ENCODE peak calls at places on chromosome X, in four cellular contexts. G is esophagus muscularis mucosa, Z is GM06990, F is fibroblast of lung. Q is an unnamed sample. For H3K27me3 and H3K36me3, the result is how much of the 10 kb centered on the place peaks cover.

GRCh38 chrX:130694983-130695382 is 208.0 kb downstream of the ENOX2 start:
- DNase-seq in Z (no peak), G (no peak), F (no peak), Q (no peak)

GRCh38 chrX:15916704-15917084 is 62.1 kb upstream of the AP1S2 start:
- DNase-seq in F (peak), G (no peak), Z (no peak), Q (no peak)

GRCh38 chrX:13223868-13224555 is 95.8 kb downstream of the ATXN3L start:
- DNase-seq in F (peak), G (no peak), Z (no peak), Q (peak)

GRCh38 chrX:135985123-135985973 is at the start of gene SLC9A6:
- DNase-seq in Z (peak), G (peak), F (peak), Q (no peak)

GRCh38 chrX:152020895-152021294 is 46.4 kb upstream of the GABRE start:
- DNase-seq in G (no peak), F (peak), Z (no peak), Q (no peak)

GRCh38 chrX:49627030-49627777 is 28.4 kb downstream of the GAGE1 start:
- DNase-seq in Z (peak), F (no peak), G (no peak), Q (no peak)

GRCh38 chrX:42485621-42486020 is 292.3 kb downstream of the PPP1R2C start:
- DNase-seq in F (peak), G (no peak), Z (no peak), Q (no peak)

GRCh38 chrX:70092247-70092646 is 30.0 kb downstream of the OTUD6A start:
- DNase-seq in Z (no peak), G (no peak), F (no peak), Q (no peak)

GRCh38 chrX:139267858-139268257 is 262.7 kb upstream of the F9 start:
- DNase-seq in Z (no peak), F (no peak), G (no peak), Q (no peak)

GRCh38 chrX:106921637-106922036 is 1.4 kb downstream of the CLDN2 start:
- DNase-seq in F (no peak), G (no peak), Z (no peak), Q (no peak)

GRCh38 chrX:2371026-2371778 is 129.6 kb downstream of the DHRSX start:
- DNase-seq in Z (no peak), F (peak), G (no peak), Q (no peak)

GRCh38 chrX:1306909-1307625 is 29.5 kb upstream of the IL3RA start:
- DNase-seq in F (no peak), G (no peak), Z (no peak), Q (no peak)

GRCh38 chrX:153688900-153689590 is 1.3 kb downstream of the SLC6A8 start:
- DNase-seq in Z (no peak), G (no peak), F (peak), Q (no peak)

GRCh38 chrX:10074241-10074941 is 82.4 kb upstream of the CLCN4 start:
- DNase-seq in G (no peak), F (no peak), Z (no peak), Q (no peak)

GRCh38 chrX:109475174-109475891 is 6.6 kb downstream of the GUCY2F start:
- DNase-seq in F (peak), G (no peak), Z (peak), Q (no peak)

GRCh38 chrX:109362101-109362500 is 119.8 kb downstream of the GUCY2F start:
- DNase-seq in F (no peak), Z (no peak), G (no peak), Q (no peak)

GRCh38 chrX:41481264-41482109 is 34.3 kb downstream of the NYX start:
- DNase-seq in G (no peak), F (no peak), Z (no peak), Q (no peak)

GRCh38 chrX:111098874-111099273 is 2.9 kb downstream of the PAK3 start:
- DNase-seq in G (no peak), Z (peak), F (peak), Q (no peak)

GRCh38 chrX:100928660-100929613 is at the start of gene XKRX:
- DNase-seq in Z (peak), F (peak), G (no peak), Q (no peak)

GRCh38 chrX:110418220-110418856 is 59.7 kb downstream of the RTL9 start:
- DNase-seq in Z (no peak), G (no peak), F (peak), Q (no peak)

GRCh38 chrX:28946846-28947245 is 359.6 kb downstream of the IL1RAPL1 start:
- DNase-seq in F (peak), G (no peak), Z (no peak), Q (no peak)

GRCh38 chrX:30312858-30313257 is 3.7 kb upstream of the NR0B1 start:
- DNase-seq in F (peak), G (no peak), Z (no peak), Q (no peak)

GRCh38 chrX:37958493-37959211 is 47.7 kb upstream of the SYTL5 start:
- DNase-seq in Z (no peak), F (peak), G (no peak), Q (no peak)

GRCh38 chrX:18377802-18378201 is 23.3 kb upstream of the SCML2 start:
- DNase-seq in F (no peak), G (no peak), Z (no peak), Q (no peak)

GRCh38 chrX:115378471-115378870 is 89.0 kb downstream of the LUZP4 start:
- DNase-seq in F (peak), G (no peak), Z (no peak), Q (no peak)

GRCh38 chrX:18983711-18984380 is at the start of gene PHKA2:
- DNase-seq in G (no peak), F (no peak), Z (no peak), Q (no peak)

GRCh38 chrX:153445106-153445855 is 575 bp downstream of the TREX2 start:
- DNase-seq in Z (no peak), F (no peak), G (no peak), Q (no peak)

GRCh38 chrX:39866229-39866628 is 231.5 kb downstream of the BCOR start:
- DNase-seq in F (no peak), Z (no peak), G (no peak), Q (no peak)

GRCh38 chrX:96407501-96407900 is 277.1 kb upstream of the DIAPH2 start:
- DNase-seq in F (peak), G (no peak), Z (no peak), Q (no peak)

GRCh38 chrX:111447298-111447697 is 35.3 kb upstream of the DCX start:
- DNase-seq in F (peak), G (no peak), Z (peak), Q (no peak)

GRCh38 chrX:15761564-15762191 is 23.6 kb downstream of the CA5B start:
- DNase-seq in G (no peak), Z (no peak), F (no peak), Q (no peak)

DNA sequence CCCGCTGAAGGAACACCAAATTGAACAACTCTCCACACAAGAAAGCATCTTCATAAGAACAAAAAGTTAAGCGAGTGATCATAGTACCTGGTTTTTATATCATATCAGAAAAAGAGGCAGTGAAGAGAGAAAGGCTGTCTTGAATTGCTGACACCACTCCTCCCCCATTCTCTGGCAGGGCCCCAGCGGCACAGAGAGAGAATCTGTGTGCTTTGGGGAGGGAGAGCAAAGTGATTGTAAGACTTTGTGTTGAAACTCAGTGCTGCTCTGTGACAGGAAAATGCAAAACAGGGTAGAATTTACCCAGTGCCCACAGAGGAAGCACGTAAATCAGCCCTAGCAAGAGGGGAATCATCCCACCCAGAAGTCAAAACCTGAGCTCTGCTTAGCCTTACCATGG is 174.5 kb downstream of the PRR32 start:
- DNase-seq in Z (no peak), F (no peak), G (no peak), Q (no peak)
- H3K27me3 ChIP-seq in Z (under half), F (under half), G (under half), Q (under half)

GRCh38 chrX:45842916-45843315 is 642.2 kb upstream of the DIPK2B start:
- DNase-seq in Z (no peak), G (no peak), F (peak), Q (no peak)

GRCh38 chrX:45846328-45846727 is 645.7 kb upstream of the DIPK2B start:
- DNase-seq in F (no peak), G (no peak), Z (no peak), Q (no peak)

GRCh38 chrX:45845142-45845541 is 644.5 kb upstream of the DIPK2B start:
- DNase-seq in G (no peak), Z (no peak), F (no peak), Q (no peak)

GRCh38 chrX:45842207-45842900 is 641.7 kb upstream of the DIPK2B start:
- DNase-seq in F (peak), G (no peak), Z (no peak), Q (no peak)

DNA sequence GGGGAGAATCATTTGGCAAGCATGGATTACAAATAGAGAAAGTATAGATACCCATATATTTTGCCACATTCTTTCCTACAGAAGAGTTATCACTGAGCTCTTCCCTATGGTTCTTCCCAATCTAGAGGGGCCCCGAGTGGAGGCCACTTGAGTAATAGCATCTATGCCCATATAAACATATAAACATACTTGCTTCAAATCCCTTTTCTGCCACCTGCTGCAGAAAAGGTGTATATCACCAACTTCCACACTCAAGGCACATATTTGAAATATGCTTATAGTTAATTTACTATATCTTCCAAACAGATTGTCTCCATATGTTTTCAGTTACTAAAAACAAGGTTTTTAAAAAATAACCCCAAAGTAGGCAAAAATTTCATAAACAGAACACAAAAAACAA is 642.8 kb upstream of the DIPK2B start:
- DNase-seq in F (no peak), G (no peak), Z (no peak), Q (no peak)
- H3K36me3 ChIP-seq in F (under half), G (under half), Z (under half), Q (under half)

GRCh38 chrX:25206761-25207160 is 191.0 kb upstream of the ARX start:
- DNase-seq in G (no peak), Z (no peak), F (peak), Q (peak)

GRCh38 chrX:25202827-25203226 is 187.1 kb upstream of the ARX start:
- DNase-seq in Z (no peak), F (no peak), G (no peak), Q (no peak)

GRCh38 chrX:25204182-25204581 is 188.4 kb upstream of the ARX start:
- DNase-seq in F (no peak), Z (no peak), G (no peak), Q (no peak)

DNA sequence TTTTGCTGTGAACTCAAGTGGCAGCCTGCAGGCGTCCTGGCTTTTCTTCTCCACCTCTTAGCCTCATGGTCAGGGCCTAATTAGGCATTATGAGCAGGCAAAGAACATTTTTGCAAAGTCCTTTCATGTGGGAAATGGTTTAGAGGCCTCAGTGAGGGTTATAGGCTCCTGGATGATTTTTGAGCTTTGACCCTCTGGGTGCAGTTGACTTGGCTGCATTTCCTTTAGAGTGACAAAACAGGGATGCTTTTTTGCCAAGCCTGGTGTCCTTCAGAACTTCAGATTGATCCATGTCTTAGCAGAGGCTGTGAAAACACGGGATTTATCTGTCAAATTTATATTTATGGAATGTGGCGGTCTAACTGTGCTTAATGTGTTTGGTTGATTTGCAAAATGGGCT is 192.0 kb upstream of the ARX start:
- DNase-seq in G (no peak), Z (no peak), F (no peak), Q (no peak)
- TF ChIP-seq CTCF in G (no peak), Z (no peak), F (no peak), Q (no peak)

DNA sequence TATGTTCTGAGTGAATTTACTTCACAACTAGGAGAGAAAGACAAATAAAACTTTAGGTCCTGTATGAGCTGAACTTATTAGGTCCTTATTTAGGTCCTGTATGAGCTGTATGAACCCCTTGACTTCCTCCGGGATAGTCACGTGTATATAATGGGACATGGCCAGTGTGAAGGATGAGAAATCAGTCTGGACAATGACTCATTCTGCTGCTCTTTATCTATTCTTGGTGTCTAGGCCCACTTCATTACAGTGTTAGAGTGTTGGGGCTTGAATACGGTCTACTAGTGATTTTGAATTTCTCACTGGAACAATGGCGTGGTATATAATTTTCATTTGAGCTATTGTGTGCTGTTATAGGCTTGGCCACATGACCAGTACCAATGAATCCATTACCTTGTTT is 21.9 kb downstream of the STK26 start:
- DNase-seq in Z (no peak), G (no peak), F (peak), Q (no peak)
- H3K27me3 ChIP-seq in Z (under half), G (under half), F (under half), Q (under half)

DNA sequence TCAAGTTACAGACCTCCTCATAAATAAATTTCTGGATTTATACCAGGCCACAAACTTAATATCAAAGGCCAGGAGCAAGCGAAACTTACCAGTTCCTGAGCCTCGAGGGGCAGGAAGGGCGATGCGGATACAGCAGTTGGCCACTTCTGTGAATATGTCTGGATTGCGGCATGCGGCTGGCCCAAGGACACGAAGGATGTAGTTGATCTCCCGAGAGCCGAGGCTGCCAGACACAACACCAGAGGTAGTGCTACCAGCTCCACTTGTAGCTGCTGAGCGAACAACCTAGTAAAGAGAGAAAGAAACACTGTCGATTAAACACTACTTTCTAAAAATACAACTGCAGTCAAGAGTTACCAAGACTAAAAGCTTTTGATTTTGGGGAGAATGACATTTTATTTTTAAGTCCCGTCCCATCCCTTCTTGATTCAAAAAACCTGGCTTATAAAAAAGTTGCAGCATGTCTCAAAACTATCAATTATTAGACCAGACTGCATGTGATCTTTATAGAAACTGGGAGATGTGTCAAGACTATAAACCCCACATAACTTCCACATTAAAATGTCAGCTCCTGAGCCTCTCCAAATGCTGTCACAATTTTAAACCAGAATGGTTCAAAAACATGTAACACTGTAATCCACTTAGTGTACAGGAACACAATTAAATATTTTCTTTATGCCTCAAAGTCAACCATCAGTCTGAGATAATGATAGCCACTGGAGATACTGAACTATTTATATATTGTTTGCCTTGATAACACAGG is 105.6 kb downstream of the HUWE1 start:
- DNase-seq in G (no peak), F (no peak), Z (no peak), Q (no peak)
- H3K36me3 ChIP-seq in G (half or more), F (under half), Z (under half), Q (under half)

DNA sequence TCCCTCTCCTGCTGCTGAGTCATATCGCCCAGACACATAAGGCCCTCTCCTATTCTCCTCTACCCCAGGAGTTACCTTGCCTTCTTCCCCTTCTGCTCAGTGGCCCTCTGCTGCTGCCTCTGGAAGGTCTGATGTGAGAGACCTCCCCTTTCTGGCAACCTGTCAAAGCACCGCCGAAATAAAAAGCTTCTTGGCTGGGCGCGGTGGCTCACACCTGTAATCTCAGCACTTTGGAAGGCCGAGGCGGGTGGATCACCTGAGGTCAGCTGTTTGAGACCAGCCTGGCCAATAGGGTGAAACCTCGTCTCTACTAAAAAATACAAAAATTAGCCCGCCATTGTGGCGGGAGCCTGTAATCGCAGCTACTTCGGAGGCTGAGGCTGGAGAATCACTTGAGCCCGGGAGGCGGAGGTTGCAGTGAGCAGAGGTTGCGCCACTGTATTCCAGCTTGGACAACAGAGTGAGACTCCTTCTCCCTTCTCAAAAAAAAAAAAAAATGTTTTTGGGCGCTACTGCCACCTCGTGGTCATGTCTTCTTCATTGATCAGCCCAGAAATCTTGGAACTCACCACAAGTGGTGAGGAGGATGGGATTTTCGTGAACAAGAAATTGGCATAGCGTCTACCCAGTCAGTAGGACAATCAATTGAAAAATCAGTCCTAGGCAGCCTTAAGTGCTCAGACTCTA is 8.6 kb upstream of the ZXDA start:
- DNase-seq in G (no peak), Z (no peak), F (no peak), Q (no peak)
- TF ChIP-seq CTCF in G (peak), Z (peak), F (peak), Q (peak)

Q was measured in kidney epithelial cell.